ENCODE peak calls at places on chromosomes 7 and 10, in seven cellular contexts. C is HEK293T, Z is PC-9, Q is mucosa of descending colon, M is Kasumi-1, E is dermis microvascular lymphatic vessel endothelial cell, I is neural crest cell. X is an unnamed sample.

GRCh38 chr10:117884592-117884991 is 162.1 kb downstream of the RAB11FIP2 start:
- DNase-seq in C (no peak), Z (no peak), Q (no peak), M (no peak), E (no peak), I (no peak), X (no peak)

GRCh38 chr10:59375990-59376389 is 13.6 kb upstream of the FAM13C start:
- DNase-seq in C (no peak), Z (no peak), Q (no peak), M (no peak), E (no peak), I (no peak), X (no peak)

GRCh38 chr7:82156168-82156567 is 287.4 kb downstream of the CACNA2D1 start:
- DNase-seq in C (peak), Z (no peak), Q (no peak), M (no peak), E (no peak), I (no peak), X (no peak)

GRCh38 chr7:30977222-30977621 is 13.5 kb downstream of the GHRHR start:
- DNase-seq in C (no peak), Z (no peak), Q (no peak), M (no peak), E (no peak), I (no peak), X (no peak)

GRCh38 chr7:42237891-42238531 is 1.0 kb upstream of the GLI3 start:
- DNase-seq in C (peak), Z (no peak), Q (peak), M (peak), E (peak), I (peak), X (peak)

GRCh38 chr7:55405856-55406541 is 40.9 kb downstream of the LANCL2 start:
- DNase-seq in C (no peak), Z (no peak), Q (peak), M (no peak), E (no peak), I (no peak), X (no peak)

GRCh38 chr10:21720090-21720489 is 186.1 kb downstream of the MLLT10 start:
- DNase-seq in C (no peak), Z (no peak), Q (no peak), M (no peak), E (no peak), I (no peak), X (peak)

GRCh38 chr7:45974540-45975360 is 53.7 kb upstream of the IGFBP3 start:
- DNase-seq in C (no peak), Z (no peak), Q (no peak), M (no peak), E (no peak), I (no peak), X (no peak)

GRCh38 chr7:130891254-130892094 is 157.5 kb upstream of the KLF14 start:
- DNase-seq in C (no peak), Z (no peak), Q (no peak), M (no peak), E (peak), I (no peak), X (no peak)

GRCh38 chr10:71837085-71837827 is 13.8 kb downstream of the PSAP start:
- DNase-seq in C (peak), Z (no peak), Q (no peak), M (peak), E (peak), I (no peak), X (peak)

GRCh38 chr10:63972949-63973827 is 452.0 kb downstream of the REEP3 start:
- DNase-seq in C (no peak), Z (no peak), Q (no peak), M (no peak), E (no peak), I (no peak), X (no peak)

GRCh38 chr10:53808677-53809076 is 992.4 kb downstream of the PCDH15 start:
- DNase-seq in C (peak), Z (no peak), Q (no peak), M (no peak), E (no peak), I (no peak), X (no peak)

GRCh38 chr10:110609592-110609991 is 34.5 kb upstream of the RBM20 start:
- DNase-seq in C (no peak), Z (no peak), Q (no peak), M (peak), E (no peak), I (no peak), X (peak)

GRCh38 chr7:24668922-24669635 is 88.2 kb downstream of the GSDME start:
- DNase-seq in C (no peak), Z (no peak), Q (no peak), M (no peak), E (peak), I (no peak), X (peak)

GRCh38 chr10:83965473-83965872 is 173.8 kb upstream of the GHITM start:
- DNase-seq in C (no peak), Z (no peak), Q (no peak), M (no peak), E (no peak), I (no peak), X (no peak)

GRCh38 chr7:128274246-128274889 is 33.3 kb downstream of the LEP start:
- DNase-seq in C (no peak), Z (no peak), Q (no peak), M (no peak), E (no peak), I (no peak), X (no peak)

GRCh38 chr10:62054408-62054807 is 152.9 kb downstream of the ARID5B start:
- DNase-seq in C (no peak), Z (no peak), Q (no peak), M (no peak), E (no peak), I (no peak), X (no peak)

GRCh38 chr10:12708921-12709320 is 292.6 kb downstream of the CCDC3 start:
- DNase-seq in C (no peak), Z (peak), Q (no peak), M (no peak), E (no peak), I (no peak), X (no peak)

GRCh38 chr10:64733980-64734379 is 1212.8 kb downstream of the REEP3 start:
- DNase-seq in C (peak), Z (peak), Q (no peak), M (peak), E (peak), I (peak), X (peak)

GRCh38 chr7:92025260-92025659 is 84.6 kb downstream of the AKAP9 start:
- DNase-seq in C (no peak), Z (no peak), Q (no peak), M (no peak), E (peak), I (no peak), X (peak)

X was measured in cardiac muscle cell.